ENCODE peak calls at places on chromosome 9, in seven cellular contexts. L is stomach; V is activated CD8-positive, alpha-beta memory T cell treated with anti-CD3 and anti-CD28 coated beads for 24 hours; A is hippocampal formation; T is body of pancreas; C is nucleus accumbens; Q is T-helper 17 cell. F is an unnamed sample.

GRCh38 chr9:113541019-113541900 is 77.7 kb downstream of the RGS3 start:
- DNase-seq in L (peak), V (no peak), A (peak), T (peak), C (peak), Q (no peak), F (peak)

GRCh38 chr9:114426046-114426948 is 38.5 kb upstream of the AKNA start:
- DNase-seq in L (no peak), V (no peak), A (no peak), T (no peak), C (no peak), Q (no peak), F (no peak)

GRCh38 chr9:73577867-73578266 is 426.2 kb downstream of the ANXA1 start:
- DNase-seq in L (no peak), V (no peak), A (no peak), T (peak), C (peak), Q (no peak), F (no peak)

GRCh38 chr9:106994463-106994862 is 131.5 kb downstream of the ZNF462 start:
- DNase-seq in L (no peak), V (no peak), A (no peak), T (no peak), C (no peak), Q (no peak), F (no peak)

GRCh38 chr9:108290839-108291585 is 564.8 kb downstream of the ACTL7B start:
- DNase-seq in L (no peak), V (no peak), A (no peak), T (no peak), C (no peak), Q (no peak), F (no peak)

GRCh38 chr9:29213374-29214161 is 1640.3 kb upstream of the C9orf72 start:
- DNase-seq in L (peak), V (no peak), A (no peak), T (peak), C (peak), Q (no peak), F (no peak)

GRCh38 chr9:34655394-34655793 is 3.4 kb downstream of the IL11RA start:
- DNase-seq in L (no peak), V (no peak), A (no peak), T (no peak), C (no peak), Q (no peak), F (no peak)

GRCh38 chr9:27157736-27158135 is 48.7 kb downstream of the TEK start:
- DNase-seq in L (no peak), V (no peak), A (no peak), T (no peak), C (no peak), Q (no peak), F (no peak)

GRCh38 chr9:37420271-37421215 is 2.0 kb upstream of the GRHPR start:
- DNase-seq in L (no peak), V (no peak), A (no peak), T (no peak), C (no peak), Q (no peak), F (no peak)

GRCh38 chr9:31393240-31393639 is 991.2 kb upstream of the ACO1 start:
- DNase-seq in L (no peak), V (no peak), A (no peak), T (no peak), C (no peak), Q (no peak), F (no peak)

GRCh38 chr9:97853056-97853843 is at the start of gene FOXE1:
- DNase-seq in L (no peak), V (no peak), A (no peak), T (no peak), C (no peak), Q (no peak), F (no peak)

GRCh38 chr9:124868511-124869465 is 6.9 kb downstream of the ARPC5L start:
- DNase-seq in L (peak), V (peak), A (peak), T (peak), C (peak), Q (peak), F (peak)

GRCh38 chr9:109467936-109468335 is 30.2 kb downstream of the PTPN3 start:
- DNase-seq in L (no peak), V (no peak), A (no peak), T (no peak), C (no peak), Q (no peak), F (no peak)

GRCh38 chr9:89999534-90000370 is 394.9 kb downstream of the GADD45G start:
- DNase-seq in L (peak), V (peak), A (peak), T (peak), C (peak), Q (no peak), F (peak)

GRCh38 chr9:136119259-136120118 is 814 bp upstream of the TMEM250 start:
- DNase-seq in L (no peak), V (no peak), A (no peak), T (no peak), C (no peak), Q (no peak), F (no peak)

GRCh38 chr9:98503867-98504800 is 204.6 kb downstream of the GABBR2 start:
- DNase-seq in L (no peak), V (no peak), A (no peak), T (no peak), C (no peak), Q (no peak), F (no peak)

GRCh38 chr9:114433086-114433485 is 45.3 kb upstream of the AKNA start:
- DNase-seq in L (no peak), V (no peak), A (no peak), T (no peak), C (no peak), Q (no peak), F (no peak)

GRCh38 chr9:304519-305185 is 90.0 kb downstream of the DOCK8 start:
- DNase-seq in L (no peak), V (no peak), A (no peak), T (no peak), C (no peak), Q (no peak), F (no peak)

GRCh38 chr9:32423371-32423770 is 38.9 kb downstream of the ACO1 start:
- DNase-seq in L (no peak), V (no peak), A (no peak), T (no peak), C (no peak), Q (no peak), F (no peak)